ENCODE peak calls at places on chromosomes 12 and 14, in eight cellular contexts. O, W, Q, E, I, U, K and S are unnamed samples.

GRCh38 chr14:75864352-75864751 is 117.4 kb downstream of the TGFB3 start:
- DNase-seq in O (no peak), W (no peak), Q (no peak), E (no peak), I (no peak), U (no peak), K (no peak), S (no peak)

GRCh38 chr12:57560516-57560915 is 10.7 kb downstream of the KIF5A start:
- DNase-seq in O (no peak), W (no peak), Q (no peak), E (no peak), I (no peak), U (no peak), K (no peak), S (no peak)

GRCh38 chr14:105204206-105204930 is 23.3 kb upstream of the NUDT14 start:
- DNase-seq in O (peak; percentile 46), W (peak; percentile 89), Q (no peak), E (no peak), I (no peak), U (no peak), K (no peak), S (peak; percentile 76)

GRCh38 chr14:49549881-49550280 is 36.3 kb downstream of the RPS29 start:
- DNase-seq in O (peak; percentile 19), W (no peak), Q (no peak), E (no peak), I (peak; percentile 62), U (no peak), K (no peak), S (no peak)

GRCh38 chr12:112097641-112098040 is 10.9 kb downstream of the NAA25 start:
- DNase-seq in O (no peak), W (no peak), Q (no peak), E (no peak), I (no peak), U (no peak), K (no peak), S (no peak)

GRCh38 chr14:22485178-22485577 is 103.8 kb downstream of the DAD1 start:
- DNase-seq in O (no peak), W (no peak), Q (no peak), E (no peak), I (no peak), U (no peak), K (no peak), S (no peak)

GRCh38 chr12:114742363-114742762 is 58.4 kb upstream of the TBX3 start:
- DNase-seq in O (no peak), W (no peak), Q (no peak), E (no peak), I (no peak), U (no peak), K (no peak), S (no peak)

GRCh38 chr12:119869720-119870119 is 7.4 kb downstream of the CIT start:
- DNase-seq in O (peak; percentile 77), W (no peak), Q (no peak), E (peak; percentile 12), I (no peak), U (peak; percentile 33), K (no peak), S (no peak)

GRCh38 chr12:42638697-42639096 is 49.2 kb upstream of the PRICKLE1 start:
- DNase-seq in O (no peak), W (no peak), Q (no peak), E (no peak), I (no peak), U (no peak), K (no peak), S (no peak)

GRCh38 chr14:69321601-69322330 is 61.8 kb downstream of the GALNT16 start:
- DNase-seq in O (no peak), W (no peak), Q (no peak), E (no peak), I (no peak), U (no peak), K (no peak), S (no peak)

GRCh38 chr12:117792471-117792870 is 176.3 kb downstream of the KSR2 start:
- DNase-seq in O (peak; percentile 40), W (no peak), Q (no peak), E (no peak), I (no peak), U (no peak), K (no peak), S (no peak)

GRCh38 chr14:68782091-68782981 is 10.5 kb downstream of the ZFP36L1 start:
- DNase-seq in O (no peak), W (peak; percentile 20), Q (no peak), E (no peak), I (no peak), U (no peak), K (no peak), S (no peak)

GRCh38 chr12:128817115-128818015 is 6.4 kb downstream of the SLC15A4 start:
- DNase-seq in O (no peak), W (peak; percentile 54), Q (no peak), E (no peak), I (no peak), U (peak; percentile 24), K (peak; percentile 8), S (no peak)

GRCh38 chr14:31371651-31372050 is 48.7 kb downstream of the HEATR5A start:
- DNase-seq in O (no peak), W (no peak), Q (no peak), E (no peak), I (no peak), U (no peak), K (no peak), S (no peak)

GRCh38 chr12:107760817-107761501 is at the start of gene PRDM4:
- DNase-seq in O (peak; percentile 94), W (peak; percentile 94), Q (peak; percentile 87), E (peak; percentile 80), I (peak; percentile 99), U (peak; percentile 80), K (peak; percentile 99), S (peak; percentile 93)

GRCh38 chr14:78425332-78425731 is 255.2 kb downstream of the NRXN3 start:
- DNase-seq in O (no peak), W (no peak), Q (no peak), E (no peak), I (peak; percentile 38), U (no peak), K (no peak), S (no peak)

GRCh38 chr12:1595026-1595561 is 713 bp upstream of the FBXL14 start:
- DNase-seq in O (no peak), W (no peak), Q (no peak), E (no peak), I (no peak), U (peak; percentile 54), K (no peak), S (peak; percentile 36)

GRCh38 chr12:8032242-8033152 is at the start of gene FOXJ2:
- DNase-seq in O (peak; percentile 68), W (peak; percentile 84), Q (peak; percentile 75), E (no peak), I (peak; percentile 89), U (peak; percentile 67), K (peak; percentile 89), S (peak; percentile 66)

GRCh38 chr12:93107943-93108342 is 178.8 kb upstream of the EEA1 start:
- DNase-seq in O (no peak), W (no peak), Q (no peak), E (no peak), I (no peak), U (no peak), K (no peak), S (no peak)

GRCh38 chr14:32259368-32260013 is 56.4 kb upstream of the RNU6-8 start:
- DNase-seq in O (peak; percentile 41), W (no peak), Q (no peak), E (peak; percentile 56), I (peak; percentile 23), U (no peak), K (no peak), S (peak; percentile 57)

GRCh38 chr14:89801128-89801527 is 153.4 kb downstream of the EFCAB11 start:
- DNase-seq in O (no peak), W (no peak), Q (no peak), E (no peak), I (no peak), U (no peak), K (no peak), S (no peak)

GRCh38 chr14:56874375-56874774 is 64.1 kb upstream of the OTX2 start:
- DNase-seq in O (peak; percentile 39), W (peak; percentile 47), Q (no peak), E (peak; percentile 26), I (peak; percentile 72), U (no peak), K (no peak), S (peak; percentile 47)

GRCh38 chr12:121228919-121229650 is 19.2 kb downstream of the P2RX4 start:
- DNase-seq in O (no peak), W (no peak), Q (no peak), E (no peak), I (no peak), U (no peak), K (no peak), S (no peak)

GRCh38 chr14:22747769-22748168 is 18.7 kb upstream of the OXA1L start:
- DNase-seq in O (no peak), W (no peak), Q (no peak), E (no peak), I (no peak), U (no peak), K (no peak), S (no peak)

GRCh38 chr12:111166779-111167540 is 201.9 kb downstream of the PHETA1 start:
- DNase-seq in O (no peak), W (no peak), Q (no peak), E (no peak), I (no peak), U (peak; percentile 53), K (no peak), S (no peak)

GRCh38 chr14:89236846-89237245 is 180.2 kb downstream of the FOXN3 start:
- DNase-seq in O (no peak), W (no peak), Q (no peak), E (no peak), I (no peak), U (no peak), K (no peak), S (no peak)

GRCh38 chr12:112419269-112420133 is 754 bp downstream of the PTPN11 start:
- DNase-seq in O (peak; percentile 79), W (peak; percentile 82), Q (no peak), E (no peak), I (peak; percentile 85), U (peak; percentile 51), K (no peak), S (peak; percentile 76)

GRCh38 chr14:64947710-64948611 is 5.4 kb upstream of the GPX2 start:
- DNase-seq in O (no peak), W (no peak), Q (no peak), E (no peak), I (no peak), U (no peak), K (no peak), S (no peak)

GRCh38 chr12:124006582-124007170 is 33.7 kb downstream of the ZNF664 start:
- DNase-seq in O (no peak), W (no peak), Q (no peak), E (no peak), I (no peak), U (no peak), K (no peak), S (no peak)

GRCh38 chr12:75969768-75970167 is 61.8 kb downstream of the PHLDA1 start:
- DNase-seq in O (no peak), W (no peak), Q (no peak), E (no peak), I (peak; percentile 34), U (no peak), K (no peak), S (no peak)

GRCh38 chr12:5003025-5003666 is 40.5 kb upstream of the KCNA5 start:
- DNase-seq in O (peak; percentile 61), W (peak; percentile 69), Q (peak; percentile 12), E (peak; percentile 43), I (peak; percentile 85), U (peak; percentile 29), K (peak; percentile 74), S (peak; percentile 79)

GRCh38 chr12:122614839-122615238 is 87.8 kb downstream of the KNTC1 start:
- DNase-seq in O (no peak), W (no peak), Q (no peak), E (no peak), I (no peak), U (no peak), K (no peak), S (no peak)

GRCh38 chr12:65619018-65619417 is 205.3 kb upstream of the HMGA2 start:
- DNase-seq in O (no peak), W (no peak), Q (no peak), E (no peak), I (no peak), U (no peak), K (no peak), S (no peak)

GRCh38 chr12:75439048-75439447 is 41.5 kb upstream of the GLIPR1 start:
- DNase-seq in O (no peak), W (no peak), Q (no peak), E (no peak), I (no peak), U (no peak), K (no peak), S (no peak)